ENCODE peak calls at places on chromosomes 6 and 20, in four cellular contexts. V is right lobe of liver, S is bronchial epithelial cell, M is pancreas. Q is an unnamed sample.
A peak's percentile ranks its signal among the peaks of the same experiment; 100 is the strongest.

GRCh38 chr6:14309516-14309915 is 191.9 kb downstream of the CD83 start:
- DNase-seq in M (no peak), V (no peak), S (no peak), Q (no peak)

GRCh38 chr6:168314948-168315347 is 4.6 kb downstream of the DACT2 start:
- DNase-seq in M (no peak), S (peak; percentile 90), V (no peak), Q (peak; percentile 12)

GRCh38 chr6:118783931-118784528 is 109.9 kb upstream of the ASF1A start:
- DNase-seq in V (no peak), S (no peak), M (no peak), Q (no peak)

GRCh38 chr6:3522561-3523287 is 65.9 kb upstream of the SLC22A23 start:
- DNase-seq in M (no peak), S (peak; percentile 78), V (no peak), Q (peak; percentile 82)

GRCh38 chr6:42251911-42252637 is 34.4 kb upstream of the MRPS10 start:
- DNase-seq in S (no peak), V (peak; percentile 87), M (peak; percentile 56), Q (peak; percentile 58)

GRCh38 chr20:63029358-63030121 is 22.8 kb upstream of the BHLHE23 start:
- DNase-seq in M (no peak), S (peak; percentile 10), V (peak; percentile 40), Q (no peak)

GRCh38 chr6:13990830-13991229 is 66.1 kb downstream of the RNF182 start:
- DNase-seq in V (no peak), M (no peak), S (no peak), Q (no peak)

GRCh38 chr6:135210632-135211305 is 29.7 kb downstream of the MYB start:
- DNase-seq in M (no peak), V (no peak), S (no peak), Q (no peak)

GRCh38 chr6:125759184-125759902 is 9.9 kb downstream of the HEY2 start:
- DNase-seq in S (no peak), M (no peak), V (peak; percentile 55), Q (no peak)

GRCh38 chr6:50884364-50884763 is 65.7 kb downstream of the TFAP2B start:
- DNase-seq in V (no peak), M (no peak), S (no peak), Q (no peak)

GRCh38 chr20:8244637-8245036 is 112.6 kb downstream of the PLCB1 start:
- DNase-seq in V (no peak), S (peak; percentile 27), M (no peak), Q (peak; percentile 77)

GRCh38 chr20:37727247-37727956 is 33.6 kb downstream of the CTNNBL1 start:
- DNase-seq in V (no peak), M (no peak), S (no peak), Q (peak; percentile 48)

GRCh38 chr20:3749689-3750639 is 17.5 kb downstream of the HSPA12B start:
- DNase-seq in M (no peak), V (no peak), S (no peak), Q (no peak)

GRCh38 chr20:52972965-52973819 is 1.0 kb downstream of the TSHZ2 start:
- DNase-seq in S (no peak), V (peak; percentile 66), M (peak; percentile 30), Q (peak; percentile 56)

GRCh38 chr6:93418448-93419303 is 683 bp downstream of the EPHA7 start:
- DNase-seq in V (peak; percentile 51), M (peak; percentile 16), S (peak; percentile 15), Q (peak; percentile 42)

GRCh38 chr20:63056236-63057132 is 49.7 kb upstream of the BHLHE23 start:
- DNase-seq in V (peak; percentile 48), M (no peak), S (no peak), Q (peak; percentile 59)

GRCh38 chr6:83250235-83250634 is 57.1 kb downstream of the RWDD2A start:
- DNase-seq in V (no peak), S (no peak), M (no peak), Q (no peak)

GRCh38 chr6:84317463-84317862 is 90.0 kb upstream of the CEP162 start:
- DNase-seq in V (no peak), S (no peak), M (no peak), Q (no peak)

GRCh38 chr6:12543953-12544352 is 172.6 kb upstream of the PHACTR1 start:
- DNase-seq in S (no peak), M (peak; percentile 23), V (no peak), Q (no peak)

GRCh38 chr6:106370639-106371038 is 10.1 kb downstream of the CRYBG1 start:
- DNase-seq in S (peak; percentile 95), M (no peak), V (no peak), Q (peak; percentile 7)

GRCh38 chr6:84280030-84280429 is 52.6 kb upstream of the CEP162 start:
- DNase-seq in M (no peak), V (no peak), S (peak; percentile 71), Q (peak; percentile 91)

GRCh38 chr6:90790058-90790457 is 203.2 kb upstream of the MAP3K7 start:
- DNase-seq in S (peak; percentile 26), M (no peak), V (no peak), Q (peak; percentile 51)

GRCh38 chr6:77470983-77471382 is 7.7 kb upstream of the HTR1B start:
- DNase-seq in M (no peak), V (no peak), S (peak; percentile 77), Q (no peak)

GRCh38 chr6:19691465-19692167 is 145.6 kb upstream of the ID4 start:
- DNase-seq in M (no peak), V (no peak), S (no peak), Q (peak; percentile 40)

GRCh38 chr6:156107514-156108150 is 652.0 kb upstream of the NOX3 start:
- DNase-seq in M (no peak), S (no peak), V (no peak), Q (no peak)

GRCh38 chr6:108888052-108888451 is 39.8 kb downstream of the ARMC2 start:
- DNase-seq in V (no peak), S (no peak), M (no peak), Q (no peak)

GRCh38 chr20:63386491-63386890 is 25.3 kb upstream of the CHRNA4 start:
- DNase-seq in M (no peak), S (no peak), V (no peak), Q (no peak)

GRCh38 chr6:167122041-167122826 is 662 bp upstream of the CCR6 start:
- DNase-seq in M (no peak), S (no peak), V (no peak), Q (no peak)
- H3K4me3 ChIP-seq in M (no peak overlapping the region), S (no peak overlapping the region), V (no peak overlapping the region), Q (no peak overlapping the region)

DNA sequence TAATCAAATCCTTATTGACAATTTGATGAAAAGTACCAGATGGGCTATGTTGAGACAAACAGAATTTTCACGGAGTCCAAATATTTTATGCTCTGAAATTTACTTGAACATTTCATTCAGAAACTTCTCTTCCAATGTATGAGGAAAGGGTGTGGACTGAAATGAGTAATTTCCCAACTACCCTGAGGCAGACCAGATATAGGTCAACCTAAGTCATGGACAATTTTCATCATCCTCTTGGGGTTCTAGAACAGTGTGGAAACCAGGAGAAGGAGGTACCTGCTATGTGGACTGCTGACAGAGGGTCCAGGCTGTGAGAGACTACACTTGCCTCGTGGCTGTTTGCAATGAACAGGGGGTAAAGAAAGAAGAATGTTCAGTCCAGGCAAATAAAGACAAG is 323.0 kb downstream of the ESR1 start:
- DNase-seq in M (no peak), S (peak; percentile 75), V (no peak), Q (peak; percentile 70)
- H3K36me3 ChIP-seq in M (peaks cover 3% of the 10 kb centered on the region), S (no peaks in the 10 kb centered on the region), V (peaks cover 47% of the 10 kb centered on the region), Q (peaks cover 48% of the 10 kb centered on the region)

GRCh38 chr20:41040855-41041254 is 12.2 kb downstream of the TOP1 start:
- DNase-seq in S (no peak), V (no peak), M (no peak), Q (no peak)

GRCh38 chr20:41038878-41039404 is 10.3 kb downstream of the TOP1 start:
- DNase-seq in S (no peak), V (no peak), M (no peak), Q (no peak)

GRCh38 chr20:41037172-41037571 is 8.6 kb downstream of the TOP1 start:
- DNase-seq in V (no peak), M (no peak), S (no peak), Q (no peak)

GRCh38 chr20:41035207-41035606 is 6.6 kb downstream of the TOP1 start:
- DNase-seq in M (no peak), S (no peak), V (no peak), Q (no peak)

GRCh38 chr20:41038149-41038877 is 9.7 kb downstream of the TOP1 start:
- DNase-seq in V (no peak), M (no peak), S (no peak), Q (no peak)
- H3K4me3 ChIP-seq in V (no peak overlapping the region), M (no peak overlapping the region), S (no peak overlapping the region), Q (no peak overlapping the region)

DNA sequence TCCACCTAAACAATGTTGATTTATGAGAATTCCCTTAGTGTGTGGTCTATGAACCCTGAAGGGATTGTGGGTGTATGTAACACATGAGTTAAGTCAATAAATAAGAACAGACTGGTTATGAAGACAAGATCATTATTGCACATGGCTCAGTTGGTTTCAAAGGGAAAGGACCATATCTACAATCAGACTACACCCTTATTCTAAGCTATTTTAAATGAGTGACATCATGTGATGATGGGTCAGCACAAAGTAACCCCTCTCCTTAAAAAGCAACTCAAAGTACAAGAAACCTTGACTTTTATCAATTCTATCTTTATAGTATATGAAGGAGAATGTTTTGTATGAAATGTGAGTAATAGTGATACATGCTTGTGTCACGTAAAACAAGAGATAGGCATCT is 15.3 kb upstream of the ZSCAN23 start:
- DNase-seq in V (no peak), M (no peak), S (no peak), Q (no peak)
- H3K36me3 ChIP-seq in V (no peaks in the 10 kb centered on the region), M (no peaks in the 10 kb centered on the region), S (no peaks in the 10 kb centered on the region), Q (no peaks in the 10 kb centered on the region)

GRCh38 chr6:10332121-10332520 is 82.8 kb downstream of the TFAP2A start:
- DNase-seq in V (no peak), M (no peak), S (peak; percentile 42), Q (no peak)
- H3K4me3 ChIP-seq in V (no peak overlapping the region), M (no peak overlapping the region), S (no peak overlapping the region), Q (no peak overlapping the region)

GRCh38 chr20:49642808-49643207 is 70.9 kb downstream of the B4GALT5 start:
- DNase-seq in M (no peak), S (no peak), V (no peak), Q (no peak)
- H3K36me3 ChIP-seq in M (peaks cover 17% of the 10 kb centered on the region), S (peaks cover 30% of the 10 kb centered on the region), V (peaks cover 58% of the 10 kb centered on the region), Q (peaks cover 65% of the 10 kb centered on the region)

GRCh38 chr6:142842423-142843261 is 102.3 kb downstream of the HIVEP2 start:
- DNase-seq in V (no peak), S (peak; percentile 59), M (no peak), Q (peak; percentile 67)
- H3K4me3 ChIP-seq in V (no peak overlapping the region), S (no peak overlapping the region), M (no peak overlapping the region), Q (peak overlapping the region; percentile 60)

GRCh38 chr6:78962458-78962857 is 95.1 kb downstream of the IRAK1BP1 start:
- DNase-seq in M (no peak), V (no peak), S (no peak), Q (no peak)
- H3K36me3 ChIP-seq in M (peaks cover 12% of the 10 kb centered on the region), V (peaks cover 23% of the 10 kb centered on the region), S (peaks cover 2% of the 10 kb centered on the region), Q (peaks cover 51% of the 10 kb centered on the region)

Q was measured in GM23248.